ENCODE peak calls at places on chromosomes 11 and 22, in seven cellular contexts. C is endodermal cell, F is HAP-1, M is spleen, G is Caco-2, P is PC-3, T is stomach. J is an unnamed sample.

GRCh38 chr11:72741429-72741833 is 10.8 kb downstream of the ARAP1 start:
- DNase-seq in P (peak; percentile 44), F (no peak), G (peak; percentile 88), C (no peak), T (no peak), M (peak; percentile 88), J (peak; percentile 86)

GRCh38 chr11:1092919-1093318 is 18.2 kb downstream of the MUC2 start:
- DNase-seq in C (no peak), M (no peak), T (no peak), P (no peak), G (no peak), F (no peak), J (no peak)

GRCh38 chr11:66815646-66816045 is 27.6 kb upstream of the RCE1 start:
- DNase-seq in F (no peak), M (no peak), C (no peak), T (no peak), P (peak; percentile 93), G (no peak), J (no peak)

GRCh38 chr22:44085743-44086741 is 61.9 kb downstream of the PARVB start:
- DNase-seq in M (no peak), T (peak; percentile 85), F (peak; percentile 35), G (no peak), C (peak; percentile 71), P (peak; percentile 90), J (peak; percentile 39)

GRCh38 chr11:43955381-43956118 is 13.1 kb downstream of the C11orf96 start:
- DNase-seq in G (peak; percentile 5), P (peak; percentile 60), M (no peak), F (no peak), C (no peak), T (no peak), J (no peak)

GRCh38 chr11:134339756-134340155 is 8.0 kb downstream of the GLB1L2 start:
- DNase-seq in M (no peak), T (no peak), G (no peak), F (no peak), P (peak; percentile 19), C (no peak), J (no peak)

GRCh38 chr22:31748490-31748889 is 1.4 kb downstream of the PRR14L start:
- DNase-seq in P (peak; percentile 2), C (no peak), T (no peak), M (no peak), F (no peak), G (no peak), J (no peak)

GRCh38 chr11:88164806-88165205 is 10.4 kb downstream of the RAB38 start:
- DNase-seq in P (no peak), C (no peak), M (no peak), T (no peak), F (no peak), G (no peak), J (no peak)

GRCh38 chr11:77501748-77502147 is 27.9 kb upstream of the PAK1 start:
- DNase-seq in P (no peak), M (no peak), T (no peak), C (no peak), G (no peak), F (no peak), J (no peak)
- H3K4me1 ChIP-seq in P (peaks cover 7% of the 10 kb centered on the region), M (peaks cover 22% of the 10 kb centered on the region), T (no peaks in the 10 kb centered on the region), C (no peaks in the 10 kb centered on the region), G (no peaks in the 10 kb centered on the region), F (no peaks in the 10 kb centered on the region), J (peaks cover 3% of the 10 kb centered on the region)

GRCh38 chr22:46068908-46069481 is 81.3 kb upstream of the PPARA start:
- DNase-seq in F (no peak), G (no peak), M (peak; percentile 71), T (peak; percentile 26), C (no peak), P (peak; percentile 81), J (peak; percentile 14)

GRCh38 chr22:46071451-46072029 is 78.8 kb upstream of the PPARA start:
- DNase-seq in C (peak; percentile 74), M (peak; percentile 92), P (peak; percentile 89), G (peak; percentile 36), T (peak; percentile 91), F (peak; percentile 96), J (peak; percentile 78)

GRCh38 chr22:46070722-46071450 is 79.4 kb upstream of the PPARA start:
- DNase-seq in C (peak; percentile 80), P (peak; percentile 70), T (peak; percentile 71), F (peak; percentile 63), G (peak; percentile 21), M (peak; percentile 88), J (peak; percentile 53)

GRCh38 chr22:46069518-46070214 is 80.7 kb upstream of the PPARA start:
- DNase-seq in T (peak; percentile 84), P (peak; percentile 92), M (peak; percentile 89), G (peak; percentile 9), C (no peak), F (peak; percentile 90), J (peak; percentile 28)

DNA sequence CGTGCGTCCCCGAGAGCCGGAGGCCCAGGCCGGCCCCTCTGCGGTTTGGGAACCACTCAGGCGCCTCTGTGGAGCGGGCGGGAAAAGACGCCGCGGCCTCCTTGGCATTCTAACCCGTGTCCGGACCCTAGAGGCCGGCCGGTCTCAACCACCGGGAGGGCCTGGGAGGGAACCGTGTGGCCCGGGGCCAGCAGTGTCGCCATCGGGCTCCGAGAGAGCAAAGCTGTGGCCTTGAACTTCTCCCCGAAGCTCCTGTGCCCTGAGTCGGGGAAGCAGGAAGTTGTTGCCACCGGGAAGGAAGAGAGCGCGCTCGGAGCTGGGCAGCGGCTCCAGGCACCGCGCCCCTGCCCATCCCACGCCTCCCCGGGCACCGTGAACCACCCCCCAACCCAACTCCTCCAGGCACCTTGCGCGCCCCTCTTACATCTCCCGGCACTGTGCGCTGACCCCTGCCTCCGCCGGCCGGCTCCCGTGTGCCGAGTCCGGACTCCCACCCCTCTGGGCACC is 80.1 kb upstream of the PPARA start:
- DNase-seq in P (peak; percentile 45), G (peak; percentile 25), M (peak; percentile 92), F (no peak), T (peak; percentile 75), C (peak; percentile 81), J (peak; percentile 58)
- H3K4me1 ChIP-seq in P (peaks cover 33% of the 10 kb centered on the region), G (peaks cover 5% of the 10 kb centered on the region), M (peaks cover 83% of the 10 kb centered on the region), F (peaks cover 37% of the 10 kb centered on the region), T (peaks cover 29% of the 10 kb centered on the region), C (no peaks in the 10 kb centered on the region), J (peaks cover 23% of the 10 kb centered on the region)

GRCh38 chr22:27475548-27475897 is 326.0 kb downstream of the MN1 start:
- DNase-seq in T (no peak), M (no peak), C (peak; percentile 52), F (no peak), P (peak; percentile 23), G (no peak), J (peak; percentile 17)
- H3K4me1 ChIP-seq in T (peaks cover 10% of the 10 kb centered on the region), M (no peaks in the 10 kb centered on the region), C (peaks cover 6% of the 10 kb centered on the region), F (peaks cover 6% of the 10 kb centered on the region), P (peaks cover 54% of the 10 kb centered on the region), G (peaks cover 29% of the 10 kb centered on the region), J (peaks cover 35% of the 10 kb centered on the region)

DNA sequence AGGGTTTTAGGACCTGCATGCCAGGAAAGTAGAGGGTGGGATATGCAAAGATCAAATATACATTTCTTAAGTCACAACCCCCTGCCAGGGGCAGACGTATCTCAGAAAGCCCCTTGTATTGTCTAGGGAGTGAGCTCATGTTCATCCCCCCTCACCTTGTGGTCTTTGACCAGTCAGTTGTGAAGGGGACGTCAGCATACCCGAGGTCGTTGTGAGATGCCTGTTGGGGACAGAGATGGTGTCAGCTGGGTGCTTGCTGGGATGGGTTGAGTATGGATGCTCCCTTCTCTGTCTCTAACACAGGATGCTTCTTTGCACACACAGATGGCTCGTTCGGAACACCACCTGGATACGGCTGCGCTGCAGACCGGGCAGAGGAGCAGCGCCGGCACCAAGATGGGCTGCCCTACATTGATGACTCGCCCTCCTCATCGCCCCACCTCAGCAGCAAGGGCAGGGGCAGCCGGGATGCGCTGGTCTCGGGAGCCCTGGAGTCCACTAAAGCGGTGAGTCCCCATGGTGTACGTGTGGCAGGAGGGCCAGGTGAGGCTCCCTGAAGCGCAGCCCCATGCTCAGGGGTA is 73.3 kb downstream of the BCR start:
- DNase-seq in F (no peak), T (no peak), C (no peak), P (no peak), M (no peak), G (no peak), J (no peak)
- H3K4me1 ChIP-seq in F (no peaks in the 10 kb centered on the region), T (peaks cover 43% of the 10 kb centered on the region), C (peaks cover 26% of the 10 kb centered on the region), P (peaks cover 7% of the 10 kb centered on the region), M (peaks cover 39% of the 10 kb centered on the region), G (peaks cover 27% of the 10 kb centered on the region), J (peaks cover 8% of the 10 kb centered on the region)

DNA sequence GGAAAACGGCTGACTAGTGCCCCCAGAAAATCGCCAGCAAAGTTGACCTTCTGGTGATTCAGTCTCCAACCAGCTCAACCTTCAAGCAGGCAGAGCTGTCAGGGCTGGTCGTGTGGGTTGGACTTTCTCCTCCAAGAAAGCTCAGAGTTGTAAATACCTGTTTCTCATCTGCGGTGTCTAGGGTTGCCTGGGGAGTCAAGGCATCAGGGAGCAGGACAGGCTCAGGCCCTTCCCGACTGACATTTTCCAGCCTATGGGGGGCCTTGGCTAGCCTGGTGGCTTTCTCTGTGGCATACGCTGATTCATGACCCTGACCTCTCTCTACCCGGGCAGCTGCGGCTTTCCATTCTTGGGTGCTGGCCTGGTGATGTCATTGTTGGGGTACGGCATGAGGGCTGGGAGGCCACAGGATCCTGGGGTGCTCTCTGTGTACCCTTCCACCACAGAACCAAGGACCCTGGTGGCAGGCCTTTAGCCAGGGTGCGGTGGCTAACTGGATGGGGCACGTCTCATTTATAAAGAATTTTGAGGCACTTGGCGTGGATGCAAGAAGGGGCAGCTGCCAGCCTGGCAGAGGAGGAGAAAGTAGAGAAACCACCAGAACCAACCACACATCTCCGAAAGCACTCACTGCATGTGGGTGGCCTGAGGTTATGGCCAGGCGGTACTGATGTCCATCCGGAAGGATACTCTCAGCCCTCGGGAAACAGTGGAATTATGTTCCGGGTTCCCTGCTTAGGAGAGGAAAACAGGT is 64.9 kb downstream of the BCR start:
- DNase-seq in G (peak; percentile 75), F (no peak), M (no peak), P (no peak), T (no peak), C (no peak), J (no peak)
- H3K4me1 ChIP-seq in G (peaks cover 73% of the 10 kb centered on the region), F (peaks cover 17% of the 10 kb centered on the region), M (peaks cover 92% of the 10 kb centered on the region), P (peaks cover 14% of the 10 kb centered on the region), T (peaks cover 40% of the 10 kb centered on the region), C (peaks cover 49% of the 10 kb centered on the region), J (peaks cover 35% of the 10 kb centered on the region)

DNA sequence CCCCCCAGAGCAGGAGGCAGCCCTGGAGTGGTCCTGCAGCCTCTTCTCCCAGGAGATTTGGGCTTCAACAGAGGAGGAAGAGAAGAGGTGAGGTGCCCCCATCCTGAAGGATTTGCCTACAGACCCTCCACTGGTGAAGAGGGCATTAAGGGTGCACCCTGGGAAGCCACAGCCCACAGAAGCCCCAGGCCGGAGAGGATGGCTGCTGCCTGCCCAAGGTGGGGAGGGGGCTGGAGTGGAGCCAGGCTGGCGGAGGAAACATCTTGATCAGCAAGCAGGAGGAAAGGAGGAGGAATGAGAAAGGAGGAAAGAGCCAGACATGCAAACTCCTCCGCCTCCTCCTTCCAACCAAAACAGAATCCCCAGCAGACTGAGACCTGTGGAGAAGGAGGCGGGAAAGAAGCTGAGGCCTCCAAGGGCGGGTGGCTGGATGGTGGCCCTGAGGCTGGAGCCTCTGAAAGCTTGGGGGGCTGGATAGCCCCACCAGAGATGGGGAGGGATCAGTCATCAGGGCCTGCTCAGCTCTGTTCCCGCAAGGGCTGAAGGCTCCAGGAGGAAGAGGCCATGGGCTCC is 31.3 kb downstream of the ARRB1 start:
- DNase-seq in P (no peak), G (no peak), F (no peak), C (peak; percentile 66), M (no peak), T (no peak), J (no peak)
- H3K4me1 ChIP-seq in P (peaks cover 9% of the 10 kb centered on the region), G (peaks cover 23% of the 10 kb centered on the region), F (no peaks in the 10 kb centered on the region), C (peaks cover 17% of the 10 kb centered on the region), M (peaks cover 60% of the 10 kb centered on the region), T (peaks cover 87% of the 10 kb centered on the region), J (peaks cover 20% of the 10 kb centered on the region)

GRCh38 chr11:61964941-61965282 is 2.5 kb downstream of the FTH1 start:
- DNase-seq in F (no peak), C (no peak), T (no peak), M (no peak), G (no peak), P (no peak), J (no peak)
- H3K4me1 ChIP-seq in F (peaks cover 14% of the 10 kb centered on the region), C (peaks cover 6% of the 10 kb centered on the region), T (peaks cover 76% of the 10 kb centered on the region), M (peaks cover 72% of the 10 kb centered on the region), G (peaks cover 29% of the 10 kb centered on the region), P (peaks cover 30% of the 10 kb centered on the region), J (peaks cover 29% of the 10 kb centered on the region)